ENCODE peak calls at places on chromosomes 11 and 22, in six cellular contexts. R is pancreas, B is T-cell, P is NCI-H524 treated with DMSO at 0.1 percent for 48 hours, Y is dorsolateral prefrontal cortex, J is substantia nigra. U is an unnamed sample.

GRCh38 chr22:43227231-43227630 is 40.3 kb upstream of the TTLL12 start:
- DNase-seq in Y (no peak), P (no peak), R (no peak), J (no peak), B (no peak), U (peak)

GRCh38 chr11:114774599-114775365 is 96.5 kb downstream of the NXPE2 start:
- DNase-seq in R (no peak), Y (peak), J (peak), P (no peak), B (no peak), U (peak)

GRCh38 chr11:66883021-66883968 is 26.4 kb downstream of the LRFN4 start:
- DNase-seq in P (no peak), Y (peak), J (peak), R (peak), B (peak), U (peak)

GRCh38 chr22:47370448-47371262 is 608.2 kb downstream of the TBC1D22A start:
- DNase-seq in B (no peak), J (no peak), P (no peak), Y (peak), R (no peak), U (no peak)

GRCh38 chr11:60305906-60306619 is 21.0 kb upstream of the MS4A6E start:
- DNase-seq in Y (no peak), B (no peak), P (no peak), R (no peak), J (no peak), U (no peak)

GRCh38 chr11:128715691-128716153 is 21.9 kb downstream of the FLI1 start:
- DNase-seq in P (no peak), J (no peak), R (no peak), Y (no peak), B (no peak), U (no peak)

GRCh38 chr11:36458129-36458918 is 51.7 kb downstream of the TRAF6 start:
- DNase-seq in Y (no peak), R (no peak), B (no peak), P (no peak), J (no peak), U (no peak)

GRCh38 chr11:11436715-11437313 is 83.8 kb upstream of the CSNK2A3 start:
- DNase-seq in R (no peak), B (no peak), P (no peak), J (no peak), Y (no peak), U (no peak)

GRCh38 chr11:69403556-69404215 is 77.8 kb upstream of the LINC01488 start:
- DNase-seq in B (no peak), J (no peak), Y (no peak), R (no peak), P (no peak), U (no peak)

U was measured in upper lobe of left lung.